ENCODE peak calls at places on chromosomes 3 and 15, in five cellular contexts. T is fibroblast of pulmonary artery, L is ovary, W is sigmoid colon, I is pancreas. F is an unnamed sample.

GRCh38 chr3:4322635-4323034 is 19.5 kb downstream of the SETMAR start:
- DNase-seq in T (peak), L (no peak), W (no peak), I (no peak), F (peak)

GRCh38 chr3:1477669-1478068 is 384.8 kb downstream of the CNTN6 start:
- DNase-seq in T (no peak), L (no peak), W (no peak), I (no peak), F (no peak)

GRCh38 chr15:95644476-95644875 is 686.0 kb upstream of the NR2F2 start:
- DNase-seq in T (peak), L (no peak), W (no peak), I (no peak), F (peak)

GRCh38 chr3:26438981-26439884 is 183.3 kb upstream of the LRRC3B start:
- DNase-seq in T (no peak), L (no peak), W (no peak), I (peak), F (no peak)

GRCh38 chr3:116423365-116423764 is 21.9 kb downstream of the LSAMP start:
- DNase-seq in T (no peak), L (no peak), W (no peak), I (no peak), F (no peak)

GRCh38 chr3:194320744-194321243 is 30.3 kb downstream of the CPN2 start:
- DNase-seq in T (no peak), L (no peak), W (no peak), I (no peak), F (no peak)

GRCh38 chr3:134328147-134328591 is 46.1 kb downstream of the AMOTL2 start:
- DNase-seq in T (peak), L (no peak), W (peak), I (no peak), F (peak)

GRCh38 chr15:99442268-99442897 is 123.4 kb upstream of the MEF2A start:
- DNase-seq in T (peak), L (peak), W (peak), I (no peak), F (peak)

GRCh38 chr3:124413393-124413792 is 316.9 kb upstream of the UMPS start:
- DNase-seq in T (no peak), L (no peak), W (no peak), I (no peak), F (no peak)

GRCh38 chr3:194727435-194728128 is 41.9 kb downstream of the FAM43A start:
- DNase-seq in T (no peak), L (no peak), W (no peak), I (no peak), F (peak)

GRCh38 chr3:13976469-13976868 is 96.6 kb upstream of the WNT7A start:
- DNase-seq in T (no peak), L (no peak), W (no peak), I (no peak), F (no peak)

GRCh38 chr3:115436767-115437301 is 186.5 kb upstream of the GAP43 start:
- DNase-seq in T (peak), L (no peak), W (no peak), I (no peak), F (peak)

GRCh38 chr3:131608741-131609140 is 106.0 kb upstream of the MRPL3 start:
- DNase-seq in T (peak), L (no peak), W (no peak), I (no peak), F (no peak)

GRCh38 chr3:117665311-117665710 is 955.7 kb downstream of the TUSC7 start:
- DNase-seq in T (no peak), L (no peak), W (no peak), I (peak), F (no peak)

GRCh38 chr15:96324192-96324895 is 6.2 kb upstream of the NR2F2 start:
- DNase-seq in T (peak), L (peak), W (peak), I (no peak), F (peak)

GRCh38 chr3:14581334-14582072 is 41.4 kb upstream of the GRIP2 start:
- DNase-seq in T (no peak), L (no peak), W (no peak), I (peak), F (no peak)

GRCh38 chr15:44319385-44319784 is 30.9 kb downstream of the GOLM2 start:
- DNase-seq in T (no peak), L (no peak), W (no peak), I (no peak), F (no peak)

GRCh38 chr3:94187697-94188096 is 124.8 kb downstream of the NSUN3 start:
- DNase-seq in T (no peak), L (no peak), W (no peak), I (no peak), F (no peak)

GRCh38 chr3:69353492-69353891 is 32.4 kb downstream of the FRMD4B start:
- DNase-seq in T (peak), L (no peak), W (no peak), I (no peak), F (peak)

GRCh38 chr3:133192363-133192945 is 154.3 kb downstream of the TMEM108 start:
- DNase-seq in T (no peak), L (no peak), W (no peak), I (no peak), F (no peak)

GRCh38 chr3:50474717-50475116 is 28.7 kb downstream of the CACNA2D2 start:
- DNase-seq in T (peak), L (no peak), W (no peak), I (no peak), F (peak)

GRCh38 chr3:135023985-135024658 is 229.1 kb downstream of the EPHB1 start:
- DNase-seq in T (no peak), L (no peak), W (no peak), I (no peak), F (no peak)

GRCh38 chr3:177914224-177914623 is 622.0 kb upstream of the KCNMB2 start:
- DNase-seq in T (no peak), L (no peak), W (no peak), I (no peak), F (no peak)

GRCh38 chr15:68075764-68076385 is 21.8 kb downstream of the PIAS1 start:
- DNase-seq in T (no peak), L (no peak), W (no peak), I (no peak), F (no peak)

GRCh38 chr15:60912984-60913697 is 316.0 kb downstream of the RORA start:
- DNase-seq in T (peak), L (no peak), W (no peak), I (no peak), F (peak)

GRCh38 chr15:25946241-25946786 is 83.2 kb upstream of the ATP10A start:
- DNase-seq in T (no peak), L (no peak), W (no peak), I (no peak), F (no peak)

GRCh38 chr3:115141018-115141757 is 5.9 kb downstream of the ZBTB20 start:
- DNase-seq in T (no peak), L (no peak), W (no peak), I (no peak), F (no peak)

GRCh38 chr3:133578548-133579191 is 5.2 kb downstream of the CDV3 start:
- DNase-seq in T (peak), L (no peak), W (no peak), I (no peak), F (peak)

GRCh38 chr3:81513591-81513990 is 247.9 kb downstream of the GBE1 start:
- DNase-seq in T (no peak), L (no peak), W (no peak), I (no peak), F (no peak)

GRCh38 chr3:153052096-153052460 is 109.9 kb upstream of the RAP2B start:
- DNase-seq in T (peak), L (no peak), W (peak), I (no peak), F (peak)

GRCh38 chr15:81069356-81069755 is 64.7 kb upstream of the CFAP161 start:
- DNase-seq in T (no peak), L (no peak), W (no peak), I (no peak), F (no peak)

GRCh38 chr3:4757949-4758855 is 221.0 kb upstream of the BHLHE40 start:
- DNase-seq in T (no peak), L (no peak), W (no peak), I (no peak), F (no peak)

GRCh38 chr15:60091150-60091549 is 87.0 kb downstream of the FOXB1 start:
- DNase-seq in T (peak), L (no peak), W (no peak), I (no peak), F (peak)

GRCh38 chr3:109597438-109597837 is 260.1 kb upstream of the DPPA4 start:
- DNase-seq in T (no peak), L (no peak), W (no peak), I (no peak), F (no peak)

GRCh38 chr3:6066397-6066796 is 794.5 kb upstream of the GRM7 start:
- DNase-seq in T (no peak), L (no peak), W (no peak), I (no peak), F (no peak)

GRCh38 chr3:190840146-190840545 is 22.3 kb downstream of the GMNC start:
- DNase-seq in T (peak), L (no peak), W (no peak), I (no peak), F (peak)

GRCh38 chr3:65342084-65342683 is 654.4 kb upstream of the ADAMTS9 start:
- DNase-seq in T (peak), L (no peak), W (no peak), I (peak), F (peak)

GRCh38 chr15:79311901-79312553 is 1.1 kb downstream of the TMED3 start:
- DNase-seq in T (no peak), L (no peak), W (no peak), I (no peak), F (no peak)

GRCh38 chr15:79307251-79307650 is 3.7 kb upstream of the TMED3 start:
- DNase-seq in T (no peak), L (no peak), W (no peak), I (no peak), F (no peak)

GRCh38 chr15:79310985-79311900 is at the start of gene TMED3:
- DNase-seq in T (peak), L (peak), W (peak), I (peak), F (peak)

GRCh38 chr15:79308874-79309273 is 2.0 kb upstream of the TMED3 start:
- DNase-seq in T (no peak), L (no peak), W (no peak), I (no peak), F (no peak)

GRCh38 chr15:79310612-79310984 is 314 bp upstream of the TMED3 start:
- DNase-seq in T (peak), L (no peak), W (no peak), I (no peak), F (peak)
- H3K4me3 ChIP-seq in T (peak), L (peak), W (peak), I (peak), F (peak)

DNA sequence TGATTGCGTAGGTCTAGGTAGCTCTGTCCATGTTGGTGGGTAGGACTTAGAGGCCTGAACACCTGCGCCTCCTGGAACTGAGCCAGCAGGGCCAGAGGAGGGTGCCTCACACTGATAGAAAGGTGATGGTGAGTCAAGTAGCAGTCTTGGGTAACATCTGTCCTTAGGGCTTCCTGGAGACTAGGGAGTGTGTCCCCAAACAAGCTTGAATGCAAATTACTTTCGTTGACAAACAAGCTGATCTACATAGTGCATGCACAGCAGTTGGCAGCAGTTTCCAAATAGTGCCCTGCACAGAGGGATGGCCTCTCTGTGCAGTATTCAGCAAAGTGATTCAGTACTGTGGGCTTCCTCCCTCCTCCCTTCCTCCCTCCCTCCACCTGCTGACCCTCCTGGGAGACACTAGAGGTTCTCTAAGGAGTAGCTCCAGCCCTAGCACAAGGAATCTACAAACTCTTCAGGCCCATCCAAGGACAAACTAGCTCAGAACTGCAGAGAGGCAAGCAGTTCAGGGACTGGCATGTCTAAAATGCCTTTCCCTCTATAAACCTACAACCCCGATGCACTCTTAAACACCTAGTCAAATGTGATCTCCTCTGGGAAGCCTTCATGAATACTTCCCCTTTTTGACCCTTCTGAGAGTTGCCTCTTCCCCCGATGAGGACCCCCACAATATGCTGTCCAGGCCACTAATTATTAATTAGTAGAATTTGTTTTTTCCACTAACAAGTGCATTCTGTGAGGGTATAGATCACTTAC is 61.0 kb downstream of the TLE3 start:
- DNase-seq in T (no peak), L (no peak), W (no peak), I (no peak), F (no peak)
- H3K4me3 ChIP-seq in T (no peak), L (no peak), W (no peak), I (no peak), F (no peak)

DNA sequence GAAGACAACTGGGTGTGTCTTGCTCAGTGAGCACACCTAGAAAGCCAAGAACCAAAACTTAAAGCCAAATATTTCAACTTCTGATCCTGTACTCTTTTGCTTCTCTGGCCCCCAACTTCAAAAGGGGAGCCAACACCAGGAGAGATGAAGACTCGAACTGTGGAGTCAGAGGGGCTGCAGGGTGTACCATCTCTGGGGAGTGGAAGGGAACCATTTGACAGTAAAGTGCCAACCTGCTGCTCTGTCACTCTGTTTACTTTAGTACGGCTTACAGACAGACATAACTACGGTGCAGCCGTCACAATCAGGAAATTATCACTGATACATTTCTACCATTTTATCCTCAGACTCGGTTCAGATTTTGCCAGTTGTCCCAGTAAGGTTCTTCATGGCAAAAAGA is 1.6 kb downstream of the FBXO22 start:
- DNase-seq in T (no peak), L (no peak), W (no peak), I (no peak), F (no peak)
- H3K4me3 ChIP-seq in T (no peak), L (no peak), W (no peak), I (peak), F (no peak)

GRCh38 chr3:18079739-18080138 is 337.3 kb upstream of the TBC1D5 start:
- DNase-seq in T (peak), L (no peak), W (no peak), I (no peak), F (peak)

GRCh38 chr3:18082551-18083272 is 340.3 kb upstream of the TBC1D5 start:
- DNase-seq in T (no peak), L (no peak), W (no peak), I (no peak), F (no peak)

GRCh38 chr3:18076301-18076700 is 333.9 kb upstream of the TBC1D5 start:
- DNase-seq in T (no peak), L (no peak), W (no peak), I (no peak), F (no peak)

GRCh38 chr3:18080198-18080689 is 337.8 kb upstream of the TBC1D5 start:
- DNase-seq in T (peak), L (no peak), W (no peak), I (no peak), F (peak)

GRCh38 chr3:18079062-18079461 is 336.6 kb upstream of the TBC1D5 start:
- DNase-seq in T (no peak), L (no peak), W (no peak), I (no peak), F (no peak)
- H3K4me3 ChIP-seq in T (no peak), L (no peak), W (no peak), I (no peak), F (no peak)

DNA sequence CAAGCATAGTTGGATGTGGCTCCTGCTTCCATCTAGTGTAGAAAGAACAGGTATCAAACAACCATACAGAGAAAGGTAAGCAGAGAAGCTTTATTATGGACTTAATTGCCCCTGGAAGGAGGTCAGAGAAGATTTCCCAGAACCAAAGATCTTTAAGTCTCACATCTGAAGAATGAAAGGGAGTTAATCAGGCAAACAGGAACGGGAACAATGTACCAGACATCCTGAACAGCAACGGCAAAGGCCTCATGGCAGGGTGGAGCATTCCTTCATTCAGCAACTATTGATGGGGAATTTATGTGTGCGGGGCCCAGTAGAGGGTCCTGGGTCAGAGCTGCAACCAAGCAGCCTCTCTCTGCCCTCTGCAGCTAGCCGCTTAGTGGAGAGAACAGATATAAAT is 61.5 kb downstream of the LMCD1 start:
- DNase-seq in T (no peak), L (no peak), W (no peak), I (no peak), F (no peak)
- H3K4me3 ChIP-seq in T (no peak), L (no peak), W (no peak), I (no peak), F (no peak)

F was measured in cardiac fibroblast.